ENCODE peak calls at places on chromosomes 3 and 15, in eight cellular contexts. T, B, W, E, Q, L, V and C are unnamed samples.
A peak's percentile ranks its signal among the peaks of the same experiment; 100 is the strongest.

GRCh38 chr15:58987036-58987435 is 427 bp upstream of the RNF111 start:
- DNase-seq in T (peak; percentile 29), B (no peak), W (peak; percentile 18), E (no peak), Q (peak; percentile 7), L (peak; percentile 22), V (no peak), C (no peak)

GRCh38 chr3:4225005-4225471 is 78.1 kb upstream of the SETMAR start:
- DNase-seq in T (no peak), B (no peak), W (no peak), E (no peak), Q (no peak), L (no peak), V (no peak), C (no peak)

GRCh38 chr3:30660656-30661055 is 54.3 kb downstream of the TGFBR2 start:
- DNase-seq in T (no peak), B (no peak), W (no peak), E (no peak), Q (no peak), L (no peak), V (no peak), C (no peak)

GRCh38 chr3:14214764-14215163 is 36.1 kb downstream of the LSM3 start:
- DNase-seq in T (no peak), B (no peak), W (no peak), E (no peak), Q (no peak), L (no peak), V (no peak), C (no peak)

GRCh38 chr3:156251424-156251823 is 131.0 kb downstream of the KCNAB1 start:
- DNase-seq in T (no peak), B (no peak), W (no peak), E (no peak), Q (no peak), L (no peak), V (no peak), C (no peak)

GRCh38 chr3:158727499-158728377 is 4.5 kb downstream of the RARRES1 start:
- DNase-seq in T (peak; percentile 92), B (peak; percentile 34), W (peak; percentile 80), E (peak; percentile 84), Q (peak; percentile 75), L (peak; percentile 58), V (peak; percentile 22), C (peak; percentile 58)

GRCh38 chr3:15478300-15478979 is 43.1 kb downstream of the COLQ start:
- DNase-seq in T (no peak), B (no peak), W (no peak), E (no peak), Q (no peak), L (peak; percentile 5), V (no peak), C (no peak)

GRCh38 chr15:49953421-49953820 is 165.6 kb downstream of the ATP8B4 start:
- DNase-seq in T (no peak), B (no peak), W (no peak), E (no peak), Q (no peak), L (no peak), V (no peak), C (no peak)

GRCh38 chr3:1196997-1197396 is 104.2 kb downstream of the CNTN6 start:
- DNase-seq in T (no peak), B (no peak), W (no peak), E (no peak), Q (no peak), L (peak; percentile 65), V (no peak), C (no peak)

GRCh38 chr3:172289583-172289982 is 158.7 kb downstream of the GHSR start:
- DNase-seq in T (no peak), B (no peak), W (no peak), E (no peak), Q (no peak), L (peak; percentile 37), V (no peak), C (no peak)

GRCh38 chr3:185979721-185980121 is 41.9 kb upstream of the TRA2B start:
- DNase-seq in T (peak; percentile 46), B (no peak), W (no peak), E (no peak), Q (no peak), L (no peak), V (no peak), C (no peak)

GRCh38 chr15:42273900-42274692 is 863 bp upstream of the TMEM87A start:
- DNase-seq in T (peak; percentile 66), B (peak; percentile 34), W (peak; percentile 13), E (peak; percentile 67), Q (peak; percentile 78), L (peak; percentile 49), V (no peak), C (peak; percentile 19)

GRCh38 chr3:51436998-51437639 is 46.0 kb downstream of the RBM15B start:
- DNase-seq in T (no peak), B (no peak), W (no peak), E (no peak), Q (peak; percentile 26), L (no peak), V (no peak), C (no peak)